ENCODE peak calls at places on chromosomes 1 and 21, in ten cellular contexts. E, R, P, S, D, I, M, U, J and G are unnamed samples.

GRCh38 chr1:145828368-145829016 is 4.5 kb downstream of the POLR3C start:
- DNase-seq in J (no peak), R (no peak), U (no peak), P (peak), E (no peak), M (no peak), I (no peak), D (no peak), S (no peak), G (no peak)

GRCh38 chr1:213988639-213989070 is 882 bp downstream of the PROX1 start:
- DNase-seq in D (no peak), P (no peak), J (peak), E (no peak), R (no peak), U (no peak), S (no peak), I (no peak), M (no peak), G (no peak)

GRCh38 chr1:203038891-203039608 is 12.8 kb downstream of the PPFIA4 start:
- DNase-seq in E (peak), S (peak), U (peak), P (peak), R (peak), M (peak), D (peak), J (peak), I (peak), G (peak)

GRCh38 chr1:35062518-35063196 is 16.5 kb upstream of the ZMYM1 start:
- DNase-seq in E (no peak), J (peak), I (no peak), R (no peak), P (no peak), U (no peak), M (no peak), S (peak), D (peak), G (no peak)

GRCh38 chr1:63593303-63593886 is at the start of gene PGM1:
- DNase-seq in I (peak), S (peak), U (peak), D (peak), J (peak), P (peak), E (peak), R (peak), M (peak), G (no peak)

GRCh38 chr1:3907031-3907534 is 7.0 kb upstream of the C1orf174 start:
- DNase-seq in S (no peak), D (no peak), I (no peak), J (peak), U (no peak), E (no peak), P (peak), R (peak), M (no peak), G (no peak)

GRCh38 chr1:40901886-40902633 is 39.9 kb upstream of the CITED4 start:
- DNase-seq in D (peak), M (no peak), I (no peak), U (no peak), J (peak), E (peak), R (no peak), P (no peak), S (peak), G (no peak)

GRCh38 chr1:53678046-53678445 is 60.9 kb downstream of the GLIS1 start:
- DNase-seq in U (no peak), I (no peak), S (no peak), M (no peak), E (no peak), P (no peak), J (no peak), D (no peak), R (no peak), G (no peak)

GRCh38 chr21:44925027-44925755 is 4.5 kb upstream of the ITGB2 start:
- DNase-seq in E (peak), I (peak), U (no peak), J (peak), M (no peak), S (peak), R (no peak), D (no peak), P (no peak), G (no peak)

GRCh38 chr1:2591581-2592261 is 5.1 kb downstream of the PRXL2B start:
- DNase-seq in J (no peak), E (no peak), D (no peak), R (no peak), U (no peak), M (no peak), S (no peak), I (no peak), P (no peak), G (no peak)

GRCh38 chr1:24693827-24694379 is 50.8 kb downstream of the SRRM1 start:
- DNase-seq in D (no peak), P (no peak), S (no peak), U (no peak), E (no peak), R (no peak), J (no peak), M (no peak), I (no peak), G (no peak)

GRCh38 chr1:229230893-229231753 is 39.8 kb upstream of the RAB4A start:
- DNase-seq in J (no peak), R (no peak), M (no peak), E (no peak), D (no peak), P (no peak), I (no peak), U (no peak), S (no peak), G (no peak)

GRCh38 chr1:42981406-42981805 is 22.7 kb upstream of the SLC2A1 start:
- DNase-seq in R (no peak), E (no peak), P (no peak), U (no peak), S (no peak), D (no peak), J (no peak), M (no peak), I (no peak), G (no peak)

GRCh38 chr21:45431781-45432572 is 27.0 kb downstream of the COL18A1 start:
- DNase-seq in P (no peak), J (no peak), R (no peak), E (no peak), U (no peak), S (no peak), I (no peak), M (no peak), D (no peak), G (no peak)

GRCh38 chr1:36397378-36398230 is at the start of gene LSM10:
- DNase-seq in R (peak), M (peak), I (peak), E (peak), D (peak), S (peak), U (peak), J (peak), P (peak), G (no peak)

GRCh38 chr21:39088831-39089380 is 94.3 kb downstream of the PSMG1 start:
- DNase-seq in I (no peak), J (peak), S (peak), R (no peak), U (no peak), M (no peak), P (peak), E (no peak), D (peak), G (no peak)

GRCh38 chr21:43868461-43868860 is 3.4 kb downstream of the AGPAT3 start:
- DNase-seq in D (no peak), J (no peak), P (no peak), E (no peak), R (no peak), M (no peak), S (no peak), I (no peak), U (no peak), G (no peak)

GRCh38 chr1:38285807-38286530 is 239.4 kb upstream of the POU3F1 start:
- DNase-seq in U (no peak), E (no peak), D (no peak), J (no peak), M (no peak), I (no peak), P (no peak), S (no peak), R (no peak), G (no peak)

GRCh38 chr1:155191904-155192303 is 15.8 kb downstream of the THBS3 start:
- DNase-seq in E (no peak), M (no peak), S (no peak), I (no peak), U (no peak), J (no peak), P (no peak), D (no peak), R (no peak), G (no peak)

GRCh38 chr1:65067491-65068201 is 80.4 kb upstream of the AK4 start:
- DNase-seq in I (peak), P (peak), E (peak), J (peak), U (peak), D (peak), M (peak), R (peak), S (peak), G (no peak)

GRCh38 chr1:199799116-199799515 is 228.4 kb upstream of the NR5A2 start:
- DNase-seq in U (no peak), D (no peak), I (no peak), J (no peak), S (no peak), P (no peak), R (no peak), M (no peak), E (no peak), G (no peak)

GRCh38 chr1:36352910-36353878 is 29.7 kb upstream of the EVA1B start:
- DNase-seq in S (peak), J (peak), U (no peak), R (no peak), P (no peak), M (no peak), I (no peak), E (peak), D (peak), G (no peak)

GRCh38 chr1:196723325-196724185 is 51.1 kb upstream of the CFHR3 start:
- DNase-seq in D (peak), I (no peak), J (peak), M (peak), P (peak), U (peak), R (no peak), S (peak), E (peak), G (peak)

GRCh38 chr1:175742790-175743459 is 470 bp downstream of the TNR start:
- DNase-seq in J (peak), M (no peak), D (peak), I (no peak), E (peak), U (no peak), R (no peak), S (peak), P (no peak), G (peak)

GRCh38 chr1:222049176-222049575 is 307.3 kb upstream of the DUSP10 start:
- DNase-seq in U (no peak), R (no peak), M (no peak), D (peak), J (no peak), S (no peak), E (no peak), I (no peak), P (no peak), G (no peak)

GRCh38 chr1:54996869-54997710 is 1.6 kb upstream of the BSND start:
- DNase-seq in S (no peak), D (no peak), R (no peak), P (peak), M (no peak), I (no peak), U (no peak), E (no peak), J (peak), G (no peak)

GRCh38 chr21:26632691-26633090 is 59.6 kb upstream of the CYYR1 start:
- DNase-seq in R (no peak), U (no peak), J (no peak), S (no peak), P (no peak), D (no peak), I (no peak), M (no peak), E (no peak), G (no peak)

GRCh38 chr21:33036430-33037162 is 10.9 kb downstream of the OLIG2 start:
- DNase-seq in U (no peak), R (no peak), S (peak), D (no peak), J (peak), I (no peak), P (peak), E (peak), M (no peak), G (no peak)

GRCh38 chr21:34736116-34736870 is 67.5 kb downstream of the CLIC6 start:
- DNase-seq in R (no peak), M (no peak), D (no peak), P (no peak), S (no peak), E (peak), J (peak), U (no peak), I (no peak), G (no peak)

GRCh38 chr21:46093668-46094400 is 4.1 kb upstream of the COL6A2 start:
- DNase-seq in P (no peak), D (no peak), I (no peak), U (no peak), E (no peak), R (no peak), M (no peak), S (no peak), J (no peak), G (no peak)

GRCh38 chr1:39288735-39289465 is 84.4 kb downstream of the MACF1 start:
- DNase-seq in P (no peak), D (no peak), U (no peak), I (no peak), M (no peak), E (no peak), R (no peak), S (no peak), J (peak), G (no peak)

GRCh38 chr1:54904476-54905048 is 17.6 kb upstream of the DHCR24 start:
- DNase-seq in M (no peak), J (peak), I (no peak), D (peak), R (no peak), U (no peak), S (peak), P (no peak), E (no peak), G (no peak)

GRCh38 chr1:107004421-107004820 is 52.1 kb upstream of the PRMT6 start:
- DNase-seq in R (no peak), U (no peak), I (no peak), J (no peak), M (no peak), P (no peak), S (peak), E (no peak), D (no peak), G (no peak)

GRCh38 chr1:244839656-244840055 is 4.2 kb downstream of the COX20 start:
- DNase-seq in R (no peak), M (no peak), P (no peak), S (no peak), D (no peak), J (peak), U (no peak), E (no peak), I (no peak), G (no peak)

GRCh38 chr1:36885537-36886441 is 148.5 kb downstream of the GRIK3 start:
- DNase-seq in U (no peak), I (no peak), P (no peak), M (no peak), S (no peak), E (no peak), J (no peak), R (no peak), D (no peak), G (no peak)